ENCODE peak calls at places on chromosomes 11 and 22, in four cellular contexts. X, J, T and H are unnamed samples.
A peak's percentile ranks its signal among the peaks of the same experiment; 100 is the strongest.

GRCh38 chr11:122853971-122854446 is 15.7 kb downstream of the CRTAM start:
- DNase-seq in X (peak; percentile 59), J (no peak), T (no peak), H (peak; percentile 35)

GRCh38 chr22:47176573-47177333 is 414.3 kb downstream of the TBC1D22A start:
- DNase-seq in X (no peak), J (peak; percentile 3), T (no peak), H (no peak)

GRCh38 chr11:32233276-32233675 is 142.4 kb downstream of the RCN1 start:
- DNase-seq in X (no peak), J (no peak), T (no peak), H (no peak)

GRCh38 chr11:2473361-2474058 is 28.7 kb downstream of the KCNQ1 start:
- DNase-seq in X (no peak), J (no peak), T (no peak), H (no peak)

GRCh38 chr22:43207849-43208702 is 21.1 kb upstream of the TTLL12 start:
- DNase-seq in X (no peak), J (no peak), T (no peak), H (no peak)

GRCh38 chr11:13242564-13242963 is 35.0 kb upstream of the BMAL1 start:
- DNase-seq in X (no peak), J (no peak), T (no peak), H (no peak)

GRCh38 chr11:65421204-65422103 is 1.1 kb upstream of the NEAT1 start:
- DNase-seq in X (peak; percentile 91), J (peak; percentile 87), T (peak; percentile 98), H (peak; percentile 93)

GRCh38 chr11:121418625-121419114 is 33.4 kb upstream of the SORL1 start:
- DNase-seq in X (no peak), J (no peak), T (no peak), H (no peak)

GRCh38 chr11:1948389-1948788 is 1.3 kb downstream of the MRPL23 start:
- DNase-seq in X (no peak), J (peak; percentile 25), T (no peak), H (no peak)

GRCh38 chr11:12901272-12901671 is 107.8 kb upstream of the RASSF10 start:
- DNase-seq in X (peak; percentile 24), J (no peak), T (no peak), H (no peak)

GRCh38 chr11:46639197-46639839 is 22.0 kb downstream of the ATG13 start:
- DNase-seq in X (no peak), J (no peak), T (no peak), H (no peak)

GRCh38 chr22:35601743-35602633 is 15.1 kb downstream of the MB start:
- DNase-seq in X (no peak), J (no peak), T (peak; percentile 46), H (no peak)

GRCh38 chr22:39308614-39309363 is 10.6 kb downstream of the RPL3 start:
- DNase-seq in X (no peak), J (peak; percentile 50), T (no peak), H (no peak)

GRCh38 chr11:117819096-117820040 is 5.2 kb downstream of the FXYD2 start:
- DNase-seq in X (peak; percentile 39), J (peak; percentile 66), T (no peak), H (no peak)

GRCh38 chr11:69950120-69950519 is 128.0 kb upstream of the ANO1 start:
- DNase-seq in X (no peak), J (no peak), T (no peak), H (no peak)

GRCh38 chr22:38873469-38874411 is 1.7 kb upstream of the CBX6 start:
- DNase-seq in X (peak; percentile 88), J (no peak), T (peak; percentile 59), H (no peak)

GRCh38 chr22:46103664-46104063 is 46.7 kb upstream of the PPARA start:
- DNase-seq in X (no peak), J (no peak), T (no peak), H (no peak)
- H3K4me3 ChIP-seq in X (no peak overlapping the region), J (no peak overlapping the region), T (no peak overlapping the region), H (no peak overlapping the region)

DNA sequence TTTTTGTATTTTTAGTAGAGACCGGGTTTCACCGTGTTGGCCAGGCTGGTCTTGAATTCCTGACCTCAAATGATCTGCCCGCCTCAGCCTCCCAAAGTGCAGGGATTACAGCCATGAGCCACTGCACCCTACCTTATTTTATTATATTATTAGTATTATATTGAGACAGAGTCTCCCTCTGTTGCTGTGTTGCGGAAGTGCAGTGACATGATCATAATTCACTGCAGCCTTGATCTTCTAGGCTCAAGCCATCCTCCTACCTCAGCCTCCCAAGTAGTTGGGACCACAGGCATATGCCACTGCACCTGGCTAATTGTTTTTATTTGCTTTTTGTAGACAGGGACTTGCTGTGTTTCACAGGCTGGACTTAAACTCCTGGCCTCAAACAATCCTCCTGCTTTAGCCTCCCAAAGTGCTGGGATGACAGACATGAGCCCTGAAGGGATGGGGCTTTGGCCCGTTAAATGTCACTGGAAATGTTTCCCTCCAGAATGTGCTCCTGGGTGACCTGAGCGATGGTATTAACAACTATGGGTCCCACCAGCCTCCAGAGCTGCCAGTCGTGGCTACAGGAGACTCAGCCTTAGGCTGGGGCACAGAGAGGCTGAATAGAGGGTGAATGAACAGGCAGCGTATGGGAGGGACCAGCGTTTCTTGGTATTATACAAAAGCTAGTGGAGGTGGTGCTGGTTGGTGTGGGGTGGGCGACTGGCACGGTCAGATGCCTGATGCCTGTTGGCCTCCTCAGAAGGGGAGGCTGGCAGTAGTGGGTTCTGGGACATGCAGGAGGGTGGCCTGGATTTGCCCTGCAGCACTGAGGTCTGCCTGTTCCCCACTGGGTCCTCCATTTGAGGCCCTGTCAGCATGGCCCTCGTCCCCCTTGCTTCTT is 7.3 kb downstream of the TANGO2 start:
- DNase-seq in X (no peak), J (no peak), T (no peak), H (no peak)
- TF ChIP-seq CTCF in X (no peak), J (no peak), T (peak; percentile 43), H (peak; percentile 42)

GRCh38 chr11:22626573-22627239 is 1.1 kb upstream of the FANCF start:
- DNase-seq in X (no peak), J (no peak), T (no peak), H (no peak)
- H3K4me3 ChIP-seq in X (peak overlapping the region; percentile 95), J (no peak overlapping the region), T (peak overlapping the region; percentile 76), H (peak overlapping the region; percentile 91)

GRCh38 chr22:37318255-37319109 is 36.2 kb downstream of the CYTH4 start:
- DNase-seq in X (no peak), J (no peak), T (no peak), H (no peak)
- TF ChIP-seq CTCF in X (no peak), J (no peak), T (peak; percentile 48), H (peak; percentile 12)

DNA sequence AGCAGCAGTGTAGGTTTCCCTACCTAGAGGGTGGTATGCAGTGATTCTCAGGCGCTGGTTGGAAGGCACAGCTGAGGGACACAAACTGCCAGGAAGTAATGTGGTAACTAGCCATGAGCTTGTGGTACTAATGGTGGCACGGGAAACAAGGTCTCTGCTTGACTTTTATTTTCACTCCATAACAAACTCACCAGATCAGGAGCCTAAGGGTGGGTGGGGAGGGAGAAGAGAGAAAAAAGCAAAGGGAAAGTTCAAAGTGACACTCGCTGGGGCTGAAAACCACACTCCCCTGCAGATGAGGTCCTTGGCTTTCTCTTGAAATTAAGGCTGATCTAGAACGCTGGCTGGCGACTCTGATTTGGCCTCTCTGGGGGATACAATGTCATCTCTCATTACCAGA is 22.0 kb downstream of the TRAF6 start:
- DNase-seq in X (peak; percentile 34), J (no peak), T (no peak), H (no peak)
- H3K4me3 ChIP-seq in X (peak overlapping the region; percentile 29), J (no peak overlapping the region), T (no peak overlapping the region), H (no peak overlapping the region)

DNA sequence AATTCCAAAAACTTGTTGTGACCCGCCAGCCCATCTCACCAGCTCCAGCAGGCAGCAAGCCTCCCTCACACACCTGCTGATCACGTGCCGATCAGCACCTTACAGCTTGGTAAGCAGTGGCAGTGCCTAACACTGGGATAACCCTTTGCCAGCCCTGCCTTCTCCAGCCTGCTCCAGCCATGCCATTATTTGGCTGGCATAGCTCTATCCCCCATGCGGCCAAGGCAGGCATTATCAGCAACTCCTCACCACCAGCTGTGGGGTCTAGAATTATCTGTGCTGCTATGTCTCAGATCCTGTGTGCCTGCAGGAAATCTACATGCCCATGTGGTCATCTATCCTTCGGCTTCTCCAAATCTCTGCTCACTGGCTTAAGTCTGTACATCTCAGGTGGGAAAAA is 215.0 kb downstream of the ST3GAL4 start:
- DNase-seq in X (peak; percentile 2), J (no peak), T (no peak), H (no peak)
- TF ChIP-seq CTCF in X (no peak), J (no peak), T (peak; percentile 28), H (no peak)

GRCh38 chr11:86246293-86246675 is 1.7 kb downstream of the EED start:
- DNase-seq in X (no peak), J (no peak), T (no peak), H (no peak)
- H3K4me3 ChIP-seq in X (peak overlapping the region; percentile 90), J (peak overlapping the region; percentile 93), T (peak overlapping the region; percentile 96), H (peak overlapping the region; percentile 95)